ENCODE peak calls at places on chromosome 7, in seven cellular contexts. One of them, this sample, is unnamed.

GRCh38 chr7:106126170-106126938 is 14.2 kb upstream of the SYPL1 start:
- DNase-seq in endodermal cell: no peak
- DNase-seq in ovary: no peak
- DNase-seq in Peyer's patch: peak; percentile 61
- DNase-seq in heart right ventricle: peak; percentile 29
- DNase-seq in stomach: peak; percentile 38
- DNase-seq in A549: no peak
- DNase-seq in this sample: no peak

GRCh38 chr7:47514818-47515217 is 67.1 kb downstream of the TNS3 start:
- DNase-seq in endodermal cell: no peak
- DNase-seq in ovary: no peak
- DNase-seq in Peyer's patch: peak; percentile 2
- DNase-seq in heart right ventricle: no peak
- DNase-seq in stomach: no peak
- DNase-seq in A549: no peak
- DNase-seq in this sample: no peak

GRCh38 chr7:132141109-132141508 is 435.2 kb downstream of the PLXNA4 start:
- DNase-seq in endodermal cell: no peak
- DNase-seq in ovary: no peak
- DNase-seq in Peyer's patch: no peak
- DNase-seq in heart right ventricle: no peak
- DNase-seq in stomach: no peak
- DNase-seq in A549: no peak
- DNase-seq in this sample: no peak

GRCh38 chr7:138442822-138443221 is 17.2 kb upstream of the TRIM24 start:
- DNase-seq in endodermal cell: no peak
- DNase-seq in ovary: no peak
- DNase-seq in Peyer's patch: no peak
- DNase-seq in heart right ventricle: no peak
- DNase-seq in stomach: no peak
- DNase-seq in A549: no peak
- DNase-seq in this sample: no peak

GRCh38 chr7:101237206-101238067 is at the start of gene CLDN15:
- DNase-seq in endodermal cell: no peak
- DNase-seq in ovary: peak; percentile 82
- DNase-seq in Peyer's patch: peak; percentile 93
- DNase-seq in heart right ventricle: peak; percentile 88
- DNase-seq in stomach: no peak
- DNase-seq in A549: no peak
- DNase-seq in this sample: no peak

GRCh38 chr7:91953618-91954017 is 13.0 kb downstream of the AKAP9 start:
- DNase-seq in endodermal cell: no peak
- DNase-seq in ovary: no peak
- DNase-seq in Peyer's patch: no peak
- DNase-seq in heart right ventricle: no peak
- DNase-seq in stomach: no peak
- DNase-seq in A549: no peak
- DNase-seq in this sample: no peak

GRCh38 chr7:22651534-22652243 is 75.3 kb upstream of the IL6 start:
- DNase-seq in endodermal cell: peak; percentile 31
- DNase-seq in ovary: no peak
- DNase-seq in Peyer's patch: no peak
- DNase-seq in heart right ventricle: no peak
- DNase-seq in stomach: no peak
- DNase-seq in A549: no peak
- DNase-seq in this sample: no peak

GRCh38 chr7:85621286-85621685 is 434.4 kb upstream of the SEMA3D start:
- DNase-seq in endodermal cell: no peak
- DNase-seq in ovary: no peak
- DNase-seq in Peyer's patch: no peak
- DNase-seq in heart right ventricle: no peak
- DNase-seq in stomach: no peak
- DNase-seq in A549: no peak
- DNase-seq in this sample: no peak

GRCh38 chr7:12756841-12757240 is 69.4 kb downstream of the ARL4A start:
- DNase-seq in endodermal cell: no peak
- DNase-seq in ovary: no peak
- DNase-seq in Peyer's patch: no peak
- DNase-seq in heart right ventricle: no peak
- DNase-seq in stomach: no peak
- DNase-seq in A549: no peak
- DNase-seq in this sample: no peak

GRCh38 chr7:52168085-52168484 is 851.5 kb upstream of the COBL start:
- DNase-seq in endodermal cell: peak; percentile 83
- DNase-seq in ovary: no peak
- DNase-seq in Peyer's patch: no peak
- DNase-seq in heart right ventricle: no peak
- DNase-seq in stomach: no peak
- DNase-seq in A549: peak; percentile 4
- DNase-seq in this sample: no peak

GRCh38 chr7:42283553-42283952 is 46.5 kb upstream of the GLI3 start:
- DNase-seq in endodermal cell: no peak
- DNase-seq in ovary: no peak
- DNase-seq in Peyer's patch: no peak
- DNase-seq in heart right ventricle: no peak
- DNase-seq in stomach: no peak
- DNase-seq in A549: no peak
- DNase-seq in this sample: no peak

DNA sequence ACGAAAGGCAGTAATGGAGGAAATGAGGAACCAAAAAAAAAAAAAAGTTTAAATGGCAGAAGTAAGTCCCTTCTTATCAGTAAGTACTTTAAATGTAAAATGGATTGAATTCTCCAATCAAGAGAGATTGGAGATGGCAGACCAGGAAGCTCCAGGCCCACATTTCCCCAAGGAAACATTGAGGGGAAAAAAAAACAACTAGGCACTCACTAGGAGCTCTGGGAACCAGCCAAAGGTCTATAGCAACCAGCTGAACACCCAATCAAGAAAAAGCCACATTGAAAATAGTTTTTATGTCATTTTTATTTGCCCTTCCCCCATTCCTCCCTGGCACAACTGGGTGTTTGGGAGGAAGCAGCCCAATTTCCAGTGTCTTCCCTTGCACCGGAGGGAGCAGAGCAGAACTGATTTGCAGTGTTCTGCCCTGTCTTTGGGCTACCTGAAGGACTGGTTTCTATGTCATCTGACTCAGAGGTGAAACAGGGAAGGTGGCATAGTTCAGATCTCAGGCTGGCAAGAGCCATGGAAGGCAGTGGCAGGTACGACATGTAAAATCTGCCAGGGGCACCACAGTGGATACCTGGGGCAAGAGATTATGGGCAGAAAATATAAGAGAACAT is 121.9 kb downstream of the SMURF1 start:
- DNase-seq in endodermal cell: peak; percentile 36
- DNase-seq in ovary: no peak
- DNase-seq in Peyer's patch: peak; percentile 34
- DNase-seq in heart right ventricle: no peak
- DNase-seq in stomach: peak; percentile 31
- DNase-seq in A549: no peak
- DNase-seq in this sample: peak; percentile 24
- H3K27ac ChIP-seq in endodermal cell: no peak overlapping the region
- H3K27ac ChIP-seq in ovary: no peak overlapping the region
- H3K27ac ChIP-seq in Peyer's patch: no peak overlapping the region
- H3K27ac ChIP-seq in heart right ventricle: no peak overlapping the region
- H3K27ac ChIP-seq in stomach: peak overlapping the region; percentile 71
- H3K27ac ChIP-seq in A549: no peak overlapping the region
- H3K27ac ChIP-seq in this sample: no peak overlapping the region

GRCh38 chr7:83520706-83521105 is 128.2 kb downstream of the SEMA3E start:
- DNase-seq in endodermal cell: no peak
- DNase-seq in ovary: no peak
- DNase-seq in Peyer's patch: no peak
- DNase-seq in heart right ventricle: no peak
- DNase-seq in stomach: no peak
- DNase-seq in A549: no peak
- DNase-seq in this sample: no peak

GRCh38 chr7:83519240-83519639 is 129.7 kb downstream of the SEMA3E start:
- DNase-seq in endodermal cell: no peak
- DNase-seq in ovary: no peak
- DNase-seq in Peyer's patch: no peak
- DNase-seq in heart right ventricle: no peak
- DNase-seq in stomach: no peak
- DNase-seq in A549: no peak
- DNase-seq in this sample: no peak

GRCh38 chr7:83528925-83529423 is 120.0 kb downstream of the SEMA3E start:
- DNase-seq in endodermal cell: no peak
- DNase-seq in ovary: no peak
- DNase-seq in Peyer's patch: no peak
- DNase-seq in heart right ventricle: no peak
- DNase-seq in stomach: no peak
- DNase-seq in A549: no peak
- DNase-seq in this sample: no peak

DNA sequence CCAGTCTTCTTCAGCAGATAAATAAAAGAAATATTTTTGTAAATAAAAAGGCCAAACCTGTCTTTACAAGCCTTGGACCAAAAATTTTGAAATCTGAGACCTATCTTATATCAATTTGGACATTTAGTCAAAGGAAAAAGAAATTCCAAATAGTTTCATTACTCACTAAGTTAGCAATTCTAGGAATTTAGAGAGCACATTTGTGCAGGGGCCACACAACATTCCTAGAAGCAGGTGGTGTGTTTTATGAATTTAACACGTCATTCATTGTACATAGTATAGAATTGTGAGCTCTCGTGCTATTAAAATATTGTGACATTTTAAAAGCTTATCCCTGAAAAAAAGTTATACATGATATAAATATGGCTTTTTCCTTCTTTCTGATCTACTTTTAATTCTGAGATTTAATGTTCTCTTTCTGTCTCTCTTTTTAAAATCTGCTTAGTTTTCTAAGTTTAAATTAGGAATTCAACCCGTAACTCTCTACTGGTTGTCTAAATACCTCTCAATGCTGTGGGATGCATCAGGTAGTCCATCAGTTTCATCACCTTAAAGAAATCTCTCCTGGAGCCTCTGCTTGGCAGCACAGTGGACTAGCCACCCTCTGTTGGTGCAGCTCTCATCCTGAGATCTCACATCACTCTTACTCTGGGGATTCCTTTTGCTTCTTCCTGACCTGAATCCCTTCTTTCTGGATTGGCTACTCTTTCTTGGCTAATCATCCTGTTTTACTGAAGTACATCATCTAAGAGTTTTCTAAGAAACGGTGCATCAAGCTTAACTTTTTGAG is 124.5 kb downstream of the SEMA3E start:
- DNase-seq in endodermal cell: no peak
- DNase-seq in ovary: no peak
- DNase-seq in Peyer's patch: no peak
- DNase-seq in heart right ventricle: no peak
- DNase-seq in stomach: no peak
- DNase-seq in A549: no peak
- DNase-seq in this sample: no peak
- H3K27ac ChIP-seq in endodermal cell: no peak overlapping the region
- H3K27ac ChIP-seq in ovary: no peak overlapping the region
- H3K27ac ChIP-seq in Peyer's patch: no peak overlapping the region
- H3K27ac ChIP-seq in heart right ventricle: no peak overlapping the region
- H3K27ac ChIP-seq in stomach: no peak overlapping the region
- H3K27ac ChIP-seq in A549: peak overlapping the region; percentile 38
- H3K27ac ChIP-seq in this sample: no peak overlapping the region

GRCh38 chr7:113774182-113774807 is 144.5 kb downstream of the PPP1R3A start:
- DNase-seq in endodermal cell: no peak
- DNase-seq in ovary: no peak
- DNase-seq in Peyer's patch: no peak
- DNase-seq in heart right ventricle: peak; percentile 31
- DNase-seq in stomach: no peak
- DNase-seq in A549: peak; percentile 6
- DNase-seq in this sample: no peak
- H3K27ac ChIP-seq in endodermal cell: no peak overlapping the region
- H3K27ac ChIP-seq in ovary: no peak overlapping the region
- H3K27ac ChIP-seq in Peyer's patch: no peak overlapping the region
- H3K27ac ChIP-seq in heart right ventricle: no peak overlapping the region
- H3K27ac ChIP-seq in stomach: no peak overlapping the region
- H3K27ac ChIP-seq in A549: no peak overlapping the region
- H3K27ac ChIP-seq in this sample: no peak overlapping the region

GRCh38 chr7:1433128-1433920 is 25.9 kb downstream of the MICALL2 start:
- DNase-seq in endodermal cell: no peak
- DNase-seq in ovary: no peak
- DNase-seq in Peyer's patch: no peak
- DNase-seq in heart right ventricle: no peak
- DNase-seq in stomach: no peak
- DNase-seq in A549: no peak
- DNase-seq in this sample: no peak
- H3K27ac ChIP-seq in endodermal cell: no peak overlapping the region
- H3K27ac ChIP-seq in ovary: no peak overlapping the region
- H3K27ac ChIP-seq in Peyer's patch: no peak overlapping the region
- H3K27ac ChIP-seq in heart right ventricle: no peak overlapping the region
- H3K27ac ChIP-seq in stomach: no peak overlapping the region
- H3K27ac ChIP-seq in A549: no peak overlapping the region
- H3K27ac ChIP-seq in this sample: no peak overlapping the region

This sample was measured in coronary artery.